ENCODE peak calls at places on chromosomes 11 and 22, in nine cellular contexts. One of them, this sample, is unnamed.

GRCh38 chr11:31141804-31142203 is 227.7 kb downstream of the DCDC1 start:
- DNase-seq in SK-N-DZ: no peak
- DNase-seq in activated naive CD8-positive, alpha-beta T cell treated with anti-CD3 and anti-CD28 coated beads, Interleukin-2, amount 50 U/mL, for 24 hours: no peak
- DNase-seq in DMS 273 treated with DMSO at 0.1 percent for 48 hours: no peak
- DNase-seq in AG09319: no peak
- DNase-seq in GM12891: no peak
- DNase-seq in stimulated activated CD8-positive, alpha-beta memory T cell treated with anti-CD3 and anti-CD28 coated beads, Interleukin-4, amount 100 ng/mL, for 4 hours: no peak
- DNase-seq in GM18507: no peak
- DNase-seq in T-helper 1 cell: no peak
- DNase-seq in this sample: no peak

GRCh38 chr11:777288-778255 is at the start of gene GATD1:
- DNase-seq in GM12891: peak
- DNase-seq in activated naive CD8-positive, alpha-beta T cell treated with anti-CD3 and anti-CD28 coated beads, Interleukin-2, amount 50 U/mL, for 24 hours: peak
- DNase-seq in T-helper 1 cell: peak
- DNase-seq in SK-N-DZ: peak
- DNase-seq in GM18507: peak
- DNase-seq in stimulated activated CD8-positive, alpha-beta memory T cell treated with anti-CD3 and anti-CD28 coated beads, Interleukin-4, amount 100 ng/mL, for 4 hours: peak
- DNase-seq in AG09319: peak
- DNase-seq in DMS 273 treated with DMSO at 0.1 percent for 48 hours: no peak
- DNase-seq in this sample: peak

GRCh38 chr11:28903716-28904115 is 795.5 kb downstream of the METTL15 start:
- DNase-seq in GM18507: no peak
- DNase-seq in SK-N-DZ: no peak
- DNase-seq in DMS 273 treated with DMSO at 0.1 percent for 48 hours: no peak
- DNase-seq in AG09319: no peak
- DNase-seq in stimulated activated CD8-positive, alpha-beta memory T cell treated with anti-CD3 and anti-CD28 coated beads, Interleukin-4, amount 100 ng/mL, for 4 hours: no peak
- DNase-seq in activated naive CD8-positive, alpha-beta T cell treated with anti-CD3 and anti-CD28 coated beads, Interleukin-2, amount 50 U/mL, for 24 hours: no peak
- DNase-seq in GM12891: no peak
- DNase-seq in T-helper 1 cell: no peak
- DNase-seq in this sample: no peak

GRCh38 chr22:22550789-22551434 is 8.2 kb downstream of the PRAME start:
- DNase-seq in GM18507: no peak
- DNase-seq in T-helper 1 cell: no peak
- DNase-seq in AG09319: no peak
- DNase-seq in DMS 273 treated with DMSO at 0.1 percent for 48 hours: no peak
- DNase-seq in activated naive CD8-positive, alpha-beta T cell treated with anti-CD3 and anti-CD28 coated beads, Interleukin-2, amount 50 U/mL, for 24 hours: no peak
- DNase-seq in GM12891: no peak
- DNase-seq in SK-N-DZ: no peak
- DNase-seq in stimulated activated CD8-positive, alpha-beta memory T cell treated with anti-CD3 and anti-CD28 coated beads, Interleukin-4, amount 100 ng/mL, for 4 hours: no peak
- DNase-seq in this sample: no peak

GRCh38 chr11:83610996-83611395 is 324.8 kb upstream of the CCDC90B start:
- DNase-seq in activated naive CD8-positive, alpha-beta T cell treated with anti-CD3 and anti-CD28 coated beads, Interleukin-2, amount 50 U/mL, for 24 hours: no peak
- DNase-seq in AG09319: no peak
- DNase-seq in SK-N-DZ: no peak
- DNase-seq in stimulated activated CD8-positive, alpha-beta memory T cell treated with anti-CD3 and anti-CD28 coated beads, Interleukin-4, amount 100 ng/mL, for 4 hours: no peak
- DNase-seq in DMS 273 treated with DMSO at 0.1 percent for 48 hours: no peak
- DNase-seq in T-helper 1 cell: no peak
- DNase-seq in GM18507: no peak
- DNase-seq in GM12891: no peak
- DNase-seq in this sample: no peak

GRCh38 chr11:73252577-73253191 is 19.5 kb upstream of the P2RY6 start:
- DNase-seq in SK-N-DZ: peak
- DNase-seq in stimulated activated CD8-positive, alpha-beta memory T cell treated with anti-CD3 and anti-CD28 coated beads, Interleukin-4, amount 100 ng/mL, for 4 hours: no peak
- DNase-seq in T-helper 1 cell: no peak
- DNase-seq in GM18507: no peak
- DNase-seq in activated naive CD8-positive, alpha-beta T cell treated with anti-CD3 and anti-CD28 coated beads, Interleukin-2, amount 50 U/mL, for 24 hours: no peak
- DNase-seq in AG09319: no peak
- DNase-seq in GM12891: no peak
- DNase-seq in DMS 273 treated with DMSO at 0.1 percent for 48 hours: no peak
- DNase-seq in this sample: peak

GRCh38 chr11:121437018-121437685 is 15.0 kb upstream of the SORL1 start:
- DNase-seq in GM12891: no peak
- DNase-seq in GM18507: no peak
- DNase-seq in SK-N-DZ: no peak
- DNase-seq in stimulated activated CD8-positive, alpha-beta memory T cell treated with anti-CD3 and anti-CD28 coated beads, Interleukin-4, amount 100 ng/mL, for 4 hours: no peak
- DNase-seq in DMS 273 treated with DMSO at 0.1 percent for 48 hours: no peak
- DNase-seq in T-helper 1 cell: no peak
- DNase-seq in activated naive CD8-positive, alpha-beta T cell treated with anti-CD3 and anti-CD28 coated beads, Interleukin-2, amount 50 U/mL, for 24 hours: no peak
- DNase-seq in AG09319: no peak
- DNase-seq in this sample: no peak

GRCh38 chr11:113643701-113644100 is 62.4 kb downstream of the TMPRSS5 start:
- DNase-seq in SK-N-DZ: no peak
- DNase-seq in GM18507: no peak
- DNase-seq in stimulated activated CD8-positive, alpha-beta memory T cell treated with anti-CD3 and anti-CD28 coated beads, Interleukin-4, amount 100 ng/mL, for 4 hours: no peak
- DNase-seq in GM12891: no peak
- DNase-seq in AG09319: no peak
- DNase-seq in DMS 273 treated with DMSO at 0.1 percent for 48 hours: no peak
- DNase-seq in T-helper 1 cell: no peak
- DNase-seq in activated naive CD8-positive, alpha-beta T cell treated with anti-CD3 and anti-CD28 coated beads, Interleukin-2, amount 50 U/mL, for 24 hours: no peak
- DNase-seq in this sample: no peak

GRCh38 chr11:129319751-129320150 is 55.9 kb upstream of the BARX2 start:
- DNase-seq in activated naive CD8-positive, alpha-beta T cell treated with anti-CD3 and anti-CD28 coated beads, Interleukin-2, amount 50 U/mL, for 24 hours: no peak
- DNase-seq in stimulated activated CD8-positive, alpha-beta memory T cell treated with anti-CD3 and anti-CD28 coated beads, Interleukin-4, amount 100 ng/mL, for 4 hours: no peak
- DNase-seq in SK-N-DZ: no peak
- DNase-seq in DMS 273 treated with DMSO at 0.1 percent for 48 hours: no peak
- DNase-seq in GM18507: no peak
- DNase-seq in T-helper 1 cell: no peak
- DNase-seq in GM12891: no peak
- DNase-seq in AG09319: no peak
- DNase-seq in this sample: no peak

GRCh38 chr11:35633827-35634226 is 15.6 kb downstream of the FJX1 start:
- DNase-seq in DMS 273 treated with DMSO at 0.1 percent for 48 hours: no peak
- DNase-seq in T-helper 1 cell: no peak
- DNase-seq in SK-N-DZ: no peak
- DNase-seq in AG09319: no peak
- DNase-seq in GM12891: no peak
- DNase-seq in GM18507: no peak
- DNase-seq in stimulated activated CD8-positive, alpha-beta memory T cell treated with anti-CD3 and anti-CD28 coated beads, Interleukin-4, amount 100 ng/mL, for 4 hours: no peak
- DNase-seq in activated naive CD8-positive, alpha-beta T cell treated with anti-CD3 and anti-CD28 coated beads, Interleukin-2, amount 50 U/mL, for 24 hours: no peak
- DNase-seq in this sample: no peak

GRCh38 chr11:128948583-128948982 is 5.9 kb upstream of the TP53AIP1 start:
- DNase-seq in GM18507: no peak
- DNase-seq in GM12891: no peak
- DNase-seq in T-helper 1 cell: no peak
- DNase-seq in activated naive CD8-positive, alpha-beta T cell treated with anti-CD3 and anti-CD28 coated beads, Interleukin-2, amount 50 U/mL, for 24 hours: no peak
- DNase-seq in stimulated activated CD8-positive, alpha-beta memory T cell treated with anti-CD3 and anti-CD28 coated beads, Interleukin-4, amount 100 ng/mL, for 4 hours: no peak
- DNase-seq in DMS 273 treated with DMSO at 0.1 percent for 48 hours: no peak
- DNase-seq in SK-N-DZ: no peak
- DNase-seq in AG09319: no peak
- DNase-seq in this sample: no peak

GRCh38 chr22:26485991-26486390 is 2.3 kb downstream of the SRRD start:
- DNase-seq in SK-N-DZ: no peak
- DNase-seq in activated naive CD8-positive, alpha-beta T cell treated with anti-CD3 and anti-CD28 coated beads, Interleukin-2, amount 50 U/mL, for 24 hours: no peak
- DNase-seq in DMS 273 treated with DMSO at 0.1 percent for 48 hours: no peak
- DNase-seq in AG09319: no peak
- DNase-seq in GM12891: no peak
- DNase-seq in T-helper 1 cell: no peak
- DNase-seq in stimulated activated CD8-positive, alpha-beta memory T cell treated with anti-CD3 and anti-CD28 coated beads, Interleukin-4, amount 100 ng/mL, for 4 hours: no peak
- DNase-seq in GM18507: no peak
- DNase-seq in this sample: no peak

This sample was measured in stomach.